ENCODE peak calls at places on chromosomes 5 and 9, in eight cellular contexts. One of them, this sample, is unnamed.

GRCh38 chr5:41835625-41836024 is 34.6 kb downstream of the OXCT1 start:
- DNase-seq in stimulated activated CD8-positive, alpha-beta memory T cell treated with anti-CD3 and anti-CD28 coated beads, Interleukin-4, amount 100 ng/mL, for 1 hour: no peak
- DNase-seq in posterior cingulate gyrus: peak; percentile 64
- DNase-seq in ACHN: peak; percentile 57
- DNase-seq in activated naive CD4-positive, alpha-beta T cell: no peak
- DNase-seq in T-helper 1 cell: no peak
- DNase-seq in GM19239: no peak
- DNase-seq in Caco-2: no peak
- DNase-seq in this sample: peak; percentile 53

GRCh38 chr5:60490597-60491166 is 209.3 kb downstream of the DEPDC1B start:
- DNase-seq in ACHN: no peak
- DNase-seq in stimulated activated CD8-positive, alpha-beta memory T cell treated with anti-CD3 and anti-CD28 coated beads, Interleukin-4, amount 100 ng/mL, for 1 hour: no peak
- DNase-seq in Caco-2: no peak
- DNase-seq in posterior cingulate gyrus: no peak
- DNase-seq in T-helper 1 cell: no peak
- DNase-seq in activated naive CD4-positive, alpha-beta T cell: no peak
- DNase-seq in GM19239: no peak
- DNase-seq in this sample: no peak

GRCh38 chr5:119928974-119929373 is 299.6 kb downstream of the FAM170A start:
- DNase-seq in activated naive CD4-positive, alpha-beta T cell: no peak
- DNase-seq in posterior cingulate gyrus: no peak
- DNase-seq in Caco-2: no peak
- DNase-seq in stimulated activated CD8-positive, alpha-beta memory T cell treated with anti-CD3 and anti-CD28 coated beads, Interleukin-4, amount 100 ng/mL, for 1 hour: no peak
- DNase-seq in T-helper 1 cell: no peak
- DNase-seq in GM19239: no peak
- DNase-seq in ACHN: no peak
- DNase-seq in this sample: no peak

GRCh38 chr5:40428129-40428528 is 251.6 kb upstream of the PTGER4 start:
- DNase-seq in GM19239: no peak
- DNase-seq in posterior cingulate gyrus: no peak
- DNase-seq in activated naive CD4-positive, alpha-beta T cell: no peak
- DNase-seq in ACHN: no peak
- DNase-seq in Caco-2: no peak
- DNase-seq in stimulated activated CD8-positive, alpha-beta memory T cell treated with anti-CD3 and anti-CD28 coated beads, Interleukin-4, amount 100 ng/mL, for 1 hour: no peak
- DNase-seq in T-helper 1 cell: no peak
- DNase-seq in this sample: no peak

GRCh38 chr5:73142035-73142434 is 21.7 kb downstream of the TMEM171 start:
- DNase-seq in stimulated activated CD8-positive, alpha-beta memory T cell treated with anti-CD3 and anti-CD28 coated beads, Interleukin-4, amount 100 ng/mL, for 1 hour: no peak
- DNase-seq in activated naive CD4-positive, alpha-beta T cell: no peak
- DNase-seq in Caco-2: no peak
- DNase-seq in ACHN: no peak
- DNase-seq in T-helper 1 cell: no peak
- DNase-seq in GM19239: no peak
- DNase-seq in posterior cingulate gyrus: no peak
- DNase-seq in this sample: no peak

GRCh38 chr5:173512637-173513435 is 103.6 kb downstream of the BOD1 start:
- DNase-seq in posterior cingulate gyrus: no peak
- DNase-seq in activated naive CD4-positive, alpha-beta T cell: no peak
- DNase-seq in ACHN: no peak
- DNase-seq in stimulated activated CD8-positive, alpha-beta memory T cell treated with anti-CD3 and anti-CD28 coated beads, Interleukin-4, amount 100 ng/mL, for 1 hour: no peak
- DNase-seq in GM19239: no peak
- DNase-seq in T-helper 1 cell: no peak
- DNase-seq in Caco-2: no peak
- DNase-seq in this sample: no peak

GRCh38 chr5:118220491-118220890 is 767.9 kb downstream of the DTWD2 start:
- DNase-seq in GM19239: no peak
- DNase-seq in posterior cingulate gyrus: no peak
- DNase-seq in Caco-2: no peak
- DNase-seq in activated naive CD4-positive, alpha-beta T cell: no peak
- DNase-seq in stimulated activated CD8-positive, alpha-beta memory T cell treated with anti-CD3 and anti-CD28 coated beads, Interleukin-4, amount 100 ng/mL, for 1 hour: no peak
- DNase-seq in T-helper 1 cell: no peak
- DNase-seq in ACHN: no peak
- DNase-seq in this sample: no peak

GRCh38 chr5:54529565-54529964 is 12.0 kb downstream of the SNX18 start:
- DNase-seq in stimulated activated CD8-positive, alpha-beta memory T cell treated with anti-CD3 and anti-CD28 coated beads, Interleukin-4, amount 100 ng/mL, for 1 hour: no peak
- DNase-seq in ACHN: no peak
- DNase-seq in GM19239: no peak
- DNase-seq in T-helper 1 cell: no peak
- DNase-seq in activated naive CD4-positive, alpha-beta T cell: no peak
- DNase-seq in Caco-2: no peak
- DNase-seq in posterior cingulate gyrus: no peak
- DNase-seq in this sample: no peak

GRCh38 chr5:149375434-149375833 is 3.7 kb downstream of the IL17B start:
- DNase-seq in posterior cingulate gyrus: no peak
- DNase-seq in activated naive CD4-positive, alpha-beta T cell: no peak
- DNase-seq in T-helper 1 cell: no peak
- DNase-seq in stimulated activated CD8-positive, alpha-beta memory T cell treated with anti-CD3 and anti-CD28 coated beads, Interleukin-4, amount 100 ng/mL, for 1 hour: no peak
- DNase-seq in Caco-2: no peak
- DNase-seq in GM19239: no peak
- DNase-seq in ACHN: no peak
- DNase-seq in this sample: no peak

GRCh38 chr5:76781775-76782174 is 37.1 kb upstream of the F2RL1 start:
- DNase-seq in activated naive CD4-positive, alpha-beta T cell: no peak
- DNase-seq in GM19239: no peak
- DNase-seq in posterior cingulate gyrus: no peak
- DNase-seq in T-helper 1 cell: no peak
- DNase-seq in stimulated activated CD8-positive, alpha-beta memory T cell treated with anti-CD3 and anti-CD28 coated beads, Interleukin-4, amount 100 ng/mL, for 1 hour: no peak
- DNase-seq in ACHN: no peak
- DNase-seq in Caco-2: no peak
- DNase-seq in this sample: no peak

GRCh38 chr5:124832510-124832909 is 86.1 kb upstream of the ZNF608 start:
- DNase-seq in T-helper 1 cell: no peak
- DNase-seq in ACHN: no peak
- DNase-seq in activated naive CD4-positive, alpha-beta T cell: no peak
- DNase-seq in GM19239: no peak
- DNase-seq in stimulated activated CD8-positive, alpha-beta memory T cell treated with anti-CD3 and anti-CD28 coated beads, Interleukin-4, amount 100 ng/mL, for 1 hour: no peak
- DNase-seq in posterior cingulate gyrus: no peak
- DNase-seq in Caco-2: no peak
- DNase-seq in this sample: no peak

GRCh38 chr5:443239-444151 is 519 bp downstream of the EXOC3 start:
- DNase-seq in GM19239: peak; percentile 46
- DNase-seq in stimulated activated CD8-positive, alpha-beta memory T cell treated with anti-CD3 and anti-CD28 coated beads, Interleukin-4, amount 100 ng/mL, for 1 hour: no peak
- DNase-seq in ACHN: no peak
- DNase-seq in T-helper 1 cell: no peak
- DNase-seq in posterior cingulate gyrus: no peak
- DNase-seq in Caco-2: peak; percentile 46
- DNase-seq in activated naive CD4-positive, alpha-beta T cell: peak; percentile 27
- DNase-seq in this sample: no peak

GRCh38 chr5:109329296-109330252 is 80.2 kb downstream of the PJA2 start:
- DNase-seq in GM19239: no peak
- DNase-seq in Caco-2: no peak
- DNase-seq in activated naive CD4-positive, alpha-beta T cell: no peak
- DNase-seq in stimulated activated CD8-positive, alpha-beta memory T cell treated with anti-CD3 and anti-CD28 coated beads, Interleukin-4, amount 100 ng/mL, for 1 hour: no peak
- DNase-seq in T-helper 1 cell: no peak
- DNase-seq in posterior cingulate gyrus: no peak
- DNase-seq in ACHN: no peak
- DNase-seq in this sample: no peak

GRCh38 chr9:113350937-113351336 is 1.6 kb downstream of the BSPRY start:
- DNase-seq in Caco-2: no peak
- DNase-seq in stimulated activated CD8-positive, alpha-beta memory T cell treated with anti-CD3 and anti-CD28 coated beads, Interleukin-4, amount 100 ng/mL, for 1 hour: no peak
- DNase-seq in T-helper 1 cell: no peak
- DNase-seq in ACHN: no peak
- DNase-seq in posterior cingulate gyrus: no peak
- DNase-seq in GM19239: no peak
- DNase-seq in activated naive CD4-positive, alpha-beta T cell: no peak
- DNase-seq in this sample: no peak

GRCh38 chr5:178372091-178372695 is 139.6 kb upstream of the PHYKPL start:
- DNase-seq in posterior cingulate gyrus: peak; percentile 14
- DNase-seq in GM19239: no peak
- DNase-seq in T-helper 1 cell: no peak
- DNase-seq in stimulated activated CD8-positive, alpha-beta memory T cell treated with anti-CD3 and anti-CD28 coated beads, Interleukin-4, amount 100 ng/mL, for 1 hour: no peak
- DNase-seq in ACHN: no peak
- DNase-seq in Caco-2: no peak
- DNase-seq in activated naive CD4-positive, alpha-beta T cell: no peak
- DNase-seq in this sample: peak; percentile 24

GRCh38 chr5:142151436-142152382 is 43.1 kb downstream of the NDFIP1 start:
- DNase-seq in T-helper 1 cell: peak; percentile 47
- DNase-seq in posterior cingulate gyrus: no peak
- DNase-seq in ACHN: peak; percentile 46
- DNase-seq in Caco-2: no peak
- DNase-seq in stimulated activated CD8-positive, alpha-beta memory T cell treated with anti-CD3 and anti-CD28 coated beads, Interleukin-4, amount 100 ng/mL, for 1 hour: peak; percentile 16
- DNase-seq in GM19239: peak; percentile 10
- DNase-seq in activated naive CD4-positive, alpha-beta T cell: peak; percentile 27
- DNase-seq in this sample: no peak

GRCh38 chr9:121942866-121943265 is 150.2 kb downstream of the TTLL11 start:
- DNase-seq in ACHN: no peak
- DNase-seq in activated naive CD4-positive, alpha-beta T cell: no peak
- DNase-seq in posterior cingulate gyrus: no peak
- DNase-seq in T-helper 1 cell: no peak
- DNase-seq in GM19239: no peak
- DNase-seq in stimulated activated CD8-positive, alpha-beta memory T cell treated with anti-CD3 and anti-CD28 coated beads, Interleukin-4, amount 100 ng/mL, for 1 hour: no peak
- DNase-seq in Caco-2: no peak
- DNase-seq in this sample: no peak

GRCh38 chr9:18610956-18611355 is 137.0 kb downstream of the ADAMTSL1 start:
- DNase-seq in activated naive CD4-positive, alpha-beta T cell: no peak
- DNase-seq in GM19239: no peak
- DNase-seq in T-helper 1 cell: no peak
- DNase-seq in stimulated activated CD8-positive, alpha-beta memory T cell treated with anti-CD3 and anti-CD28 coated beads, Interleukin-4, amount 100 ng/mL, for 1 hour: no peak
- DNase-seq in posterior cingulate gyrus: no peak
- DNase-seq in Caco-2: no peak
- DNase-seq in ACHN: no peak
- DNase-seq in this sample: peak; percentile 14

GRCh38 chr5:35924122-35924949 is 14.1 kb downstream of the CAPSL start:
- DNase-seq in posterior cingulate gyrus: no peak
- DNase-seq in stimulated activated CD8-positive, alpha-beta memory T cell treated with anti-CD3 and anti-CD28 coated beads, Interleukin-4, amount 100 ng/mL, for 1 hour: no peak
- DNase-seq in GM19239: no peak
- DNase-seq in ACHN: no peak
- DNase-seq in activated naive CD4-positive, alpha-beta T cell: no peak
- DNase-seq in Caco-2: no peak
- DNase-seq in T-helper 1 cell: no peak
- DNase-seq in this sample: no peak

GRCh38 chr5:38533286-38534121 is 22.9 kb downstream of the LIFR start:
- DNase-seq in stimulated activated CD8-positive, alpha-beta memory T cell treated with anti-CD3 and anti-CD28 coated beads, Interleukin-4, amount 100 ng/mL, for 1 hour: no peak
- DNase-seq in GM19239: no peak
- DNase-seq in ACHN: no peak
- DNase-seq in activated naive CD4-positive, alpha-beta T cell: no peak
- DNase-seq in T-helper 1 cell: no peak
- DNase-seq in Caco-2: peak; percentile 46
- DNase-seq in posterior cingulate gyrus: no peak
- DNase-seq in this sample: no peak

GRCh38 chr5:73111536-73111935 is 8.8 kb upstream of the TMEM171 start:
- DNase-seq in GM19239: no peak
- DNase-seq in Caco-2: no peak
- DNase-seq in posterior cingulate gyrus: no peak
- DNase-seq in T-helper 1 cell: no peak
- DNase-seq in activated naive CD4-positive, alpha-beta T cell: no peak
- DNase-seq in ACHN: no peak
- DNase-seq in stimulated activated CD8-positive, alpha-beta memory T cell treated with anti-CD3 and anti-CD28 coated beads, Interleukin-4, amount 100 ng/mL, for 1 hour: no peak
- DNase-seq in this sample: no peak

GRCh38 chr5:5523066-5523505 is 100.6 kb downstream of the ICE1 start:
- DNase-seq in stimulated activated CD8-positive, alpha-beta memory T cell treated with anti-CD3 and anti-CD28 coated beads, Interleukin-4, amount 100 ng/mL, for 1 hour: no peak
- DNase-seq in activated naive CD4-positive, alpha-beta T cell: no peak
- DNase-seq in ACHN: peak; percentile 40
- DNase-seq in T-helper 1 cell: no peak
- DNase-seq in posterior cingulate gyrus: no peak
- DNase-seq in GM19239: peak; percentile 12
- DNase-seq in Caco-2: no peak
- DNase-seq in this sample: no peak

GRCh38 chr5:132224721-132225120 is 2.9 kb downstream of the P4HA2 start:
- DNase-seq in stimulated activated CD8-positive, alpha-beta memory T cell treated with anti-CD3 and anti-CD28 coated beads, Interleukin-4, amount 100 ng/mL, for 1 hour: no peak
- DNase-seq in GM19239: no peak
- DNase-seq in activated naive CD4-positive, alpha-beta T cell: no peak
- DNase-seq in posterior cingulate gyrus: no peak
- DNase-seq in T-helper 1 cell: no peak
- DNase-seq in ACHN: no peak
- DNase-seq in Caco-2: peak; percentile 13
- DNase-seq in this sample: no peak

GRCh38 chr5:110346893-110347358 is 379.5 kb downstream of the TMEM232 start:
- DNase-seq in T-helper 1 cell: no peak
- DNase-seq in activated naive CD4-positive, alpha-beta T cell: no peak
- DNase-seq in ACHN: no peak
- DNase-seq in stimulated activated CD8-positive, alpha-beta memory T cell treated with anti-CD3 and anti-CD28 coated beads, Interleukin-4, amount 100 ng/mL, for 1 hour: no peak
- DNase-seq in Caco-2: peak; percentile 62
- DNase-seq in GM19239: no peak
- DNase-seq in posterior cingulate gyrus: no peak
- DNase-seq in this sample: no peak

GRCh38 chr5:36079200-36079761 is 12.6 kb upstream of the UGT3A2 start:
- DNase-seq in activated naive CD4-positive, alpha-beta T cell: no peak
- DNase-seq in stimulated activated CD8-positive, alpha-beta memory T cell treated with anti-CD3 and anti-CD28 coated beads, Interleukin-4, amount 100 ng/mL, for 1 hour: no peak
- DNase-seq in posterior cingulate gyrus: no peak
- DNase-seq in ACHN: peak; percentile 56
- DNase-seq in Caco-2: peak; percentile 68
- DNase-seq in GM19239: peak; percentile 56
- DNase-seq in T-helper 1 cell: no peak
- DNase-seq in this sample: no peak

GRCh38 chr5:35920890-35921289 is 17.5 kb downstream of the CAPSL start:
- DNase-seq in GM19239: no peak
- DNase-seq in activated naive CD4-positive, alpha-beta T cell: no peak
- DNase-seq in ACHN: no peak
- DNase-seq in stimulated activated CD8-positive, alpha-beta memory T cell treated with anti-CD3 and anti-CD28 coated beads, Interleukin-4, amount 100 ng/mL, for 1 hour: no peak
- DNase-seq in T-helper 1 cell: no peak
- DNase-seq in posterior cingulate gyrus: peak; percentile 51
- DNase-seq in Caco-2: no peak
- DNase-seq in this sample: no peak

GRCh38 chr5:9148242-9148641 is 397.6 kb downstream of the SEMA5A start:
- DNase-seq in activated naive CD4-positive, alpha-beta T cell: no peak
- DNase-seq in GM19239: no peak
- DNase-seq in ACHN: no peak
- DNase-seq in stimulated activated CD8-positive, alpha-beta memory T cell treated with anti-CD3 and anti-CD28 coated beads, Interleukin-4, amount 100 ng/mL, for 1 hour: no peak
- DNase-seq in posterior cingulate gyrus: no peak
- DNase-seq in T-helper 1 cell: no peak
- DNase-seq in Caco-2: no peak
- DNase-seq in this sample: no peak

GRCh38 chr9:91179237-91180138 is 182.2 kb downstream of the AUH start:
- DNase-seq in ACHN: no peak
- DNase-seq in activated naive CD4-positive, alpha-beta T cell: no peak
- DNase-seq in GM19239: no peak
- DNase-seq in stimulated activated CD8-positive, alpha-beta memory T cell treated with anti-CD3 and anti-CD28 coated beads, Interleukin-4, amount 100 ng/mL, for 1 hour: no peak
- DNase-seq in Caco-2: no peak
- DNase-seq in T-helper 1 cell: no peak
- DNase-seq in posterior cingulate gyrus: no peak
- DNase-seq in this sample: no peak

GRCh38 chr5:40022057-40022456 is 597.3 kb upstream of the DAB2 start:
- DNase-seq in ACHN: no peak
- DNase-seq in T-helper 1 cell: no peak
- DNase-seq in Caco-2: no peak
- DNase-seq in stimulated activated CD8-positive, alpha-beta memory T cell treated with anti-CD3 and anti-CD28 coated beads, Interleukin-4, amount 100 ng/mL, for 1 hour: no peak
- DNase-seq in posterior cingulate gyrus: no peak
- DNase-seq in activated naive CD4-positive, alpha-beta T cell: no peak
- DNase-seq in GM19239: no peak
- DNase-seq in this sample: no peak

GRCh38 chr5:153629027-153629426 is 138.6 kb downstream of the GRIA1 start:
- DNase-seq in activated naive CD4-positive, alpha-beta T cell: no peak
- DNase-seq in posterior cingulate gyrus: peak; percentile 53
- DNase-seq in GM19239: no peak
- DNase-seq in stimulated activated CD8-positive, alpha-beta memory T cell treated with anti-CD3 and anti-CD28 coated beads, Interleukin-4, amount 100 ng/mL, for 1 hour: no peak
- DNase-seq in T-helper 1 cell: no peak
- DNase-seq in ACHN: peak; percentile 90
- DNase-seq in Caco-2: peak; percentile 31
- DNase-seq in this sample: no peak

GRCh38 chr5:139925650-139926640 is 117.2 kb downstream of the NRG2 start:
- DNase-seq in posterior cingulate gyrus: no peak
- DNase-seq in stimulated activated CD8-positive, alpha-beta memory T cell treated with anti-CD3 and anti-CD28 coated beads, Interleukin-4, amount 100 ng/mL, for 1 hour: no peak
- DNase-seq in ACHN: no peak
- DNase-seq in activated naive CD4-positive, alpha-beta T cell: no peak
- DNase-seq in GM19239: no peak
- DNase-seq in Caco-2: no peak
- DNase-seq in T-helper 1 cell: no peak
- DNase-seq in this sample: no peak

GRCh38 chr5:178249191-178249989 is 16.8 kb upstream of the PHYKPL start:
- DNase-seq in stimulated activated CD8-positive, alpha-beta memory T cell treated with anti-CD3 and anti-CD28 coated beads, Interleukin-4, amount 100 ng/mL, for 1 hour: no peak
- DNase-seq in GM19239: no peak
- DNase-seq in T-helper 1 cell: no peak
- DNase-seq in activated naive CD4-positive, alpha-beta T cell: no peak
- DNase-seq in ACHN: no peak
- DNase-seq in Caco-2: no peak
- DNase-seq in posterior cingulate gyrus: no peak
- DNase-seq in this sample: no peak

GRCh38 chr9:127877566-127877998 is at the start of gene AK1:
- DNase-seq in ACHN: peak; percentile 60
- DNase-seq in posterior cingulate gyrus: peak; percentile 88
- DNase-seq in GM19239: no peak
- DNase-seq in activated naive CD4-positive, alpha-beta T cell: no peak
- DNase-seq in Caco-2: peak; percentile 83
- DNase-seq in stimulated activated CD8-positive, alpha-beta memory T cell treated with anti-CD3 and anti-CD28 coated beads, Interleukin-4, amount 100 ng/mL, for 1 hour: no peak
- DNase-seq in T-helper 1 cell: no peak
- DNase-seq in this sample: peak; percentile 56

This sample was measured in anterior cingulate cortex.